ENCODE peak calls at places on chromosomes 11 and 22, in six cellular contexts. P is EH, Y is NCI-H1105 treated with DMSO at 0.1 percent for 48 hours, E is activated T-cell treated with anti-CD3 and anti-CD28 coated beads for 48 hours, V is AG04450, Z is RKO. W is an unnamed sample.
A peak's percentile ranks its signal among the peaks of the same experiment; 100 is the strongest.

GRCh38 chr22:20531404-20532181 is 24.2 kb downstream of the MED15 start:
- DNase-seq in P (peak; percentile 97), Y (no peak), E (no peak), V (no peak), Z (no peak), W (peak; percentile 72)

GRCh38 chr22:36797988-36798670 is 18.7 kb downstream of the PVALB start:
- DNase-seq in P (no peak), Y (no peak), E (no peak), V (no peak), Z (no peak), W (no peak)

GRCh38 chr22:49929553-49929979 is 11.1 kb downstream of the CRELD2 start:
- DNase-seq in P (peak; percentile 41), Y (peak; percentile 6), E (peak; percentile 82), V (no peak), Z (no peak), W (peak; percentile 85)

GRCh38 chr11:111384494-111384893 is 5.4 kb upstream of the POU2AF1 start:
- DNase-seq in P (no peak), Y (no peak), E (no peak), V (no peak), Z (no peak), W (no peak)

GRCh38 chr22:50444663-50445062 is 30.2 kb downstream of the SBF1 start:
- DNase-seq in P (peak; percentile 81), Y (no peak), E (no peak), V (peak; percentile 33), Z (peak; percentile 67), W (peak; percentile 53)

GRCh38 chr11:100612766-100613165 is 74.3 kb upstream of the ARHGAP42 start:
- DNase-seq in P (peak; percentile 63), Y (no peak), E (no peak), V (no peak), Z (no peak), W (no peak)

GRCh38 chr11:2358754-2359444 is 18.2 kb upstream of the CD81 start:
- DNase-seq in P (no peak), Y (no peak), E (no peak), V (no peak), Z (no peak), W (no peak)

GRCh38 chr11:121112498-121113455 is 11.7 kb downstream of the TECTA start:
- DNase-seq in P (peak; percentile 75), Y (peak; percentile 83), E (peak; percentile 15), V (peak; percentile 54), Z (peak; percentile 84), W (peak; percentile 89)

GRCh38 chr11:122103366-122103765 is 12.6 kb downstream of the BLID start:
- DNase-seq in P (peak; percentile 55), Y (no peak), E (no peak), V (no peak), Z (no peak), W (no peak)

GRCh38 chr11:8809185-8809584 is 101.8 kb upstream of the AKIP1 start:
- DNase-seq in P (peak; percentile 47), Y (no peak), E (no peak), V (no peak), Z (no peak), W (no peak)

GRCh38 chr11:69574383-69575255 is 66.3 kb upstream of the CCND1 start:
- DNase-seq in P (no peak), Y (no peak), E (no peak), V (no peak), Z (no peak), W (no peak)

GRCh38 chr11:120174866-120175265 is 36.0 kb upstream of the OAF start:
- DNase-seq in P (no peak), Y (no peak), E (no peak), V (no peak), Z (no peak), W (no peak)

GRCh38 chr11:111329306-111330204 is 31.2 kb downstream of the POU2AF3 start:
- DNase-seq in P (no peak), Y (no peak), E (no peak), V (no peak), Z (no peak), W (no peak)

GRCh38 chr11:89508544-89508943 is 17.4 kb upstream of the NOX4 start:
- DNase-seq in P (no peak), Y (no peak), E (no peak), V (no peak), Z (no peak), W (no peak)

GRCh38 chr11:94473177-94473799 is 20.4 kb downstream of the MRE11 start:
- DNase-seq in P (peak; percentile 15), Y (no peak), E (no peak), V (no peak), Z (no peak), W (no peak)

GRCh38 chr11:75406338-75406777 is 7.0 kb downstream of the RPS3 start:
- DNase-seq in P (peak; percentile 65), Y (peak; percentile 10), E (no peak), V (no peak), Z (peak; percentile 82), W (no peak)

GRCh38 chr11:1557904-1558831 is 13.9 kb downstream of the DUSP8 start:
- DNase-seq in P (peak; percentile 95), Y (no peak), E (no peak), V (peak; percentile 62), Z (no peak), W (peak; percentile 71)

GRCh38 chr11:91158901-91159537 is 936.2 kb upstream of the CHORDC1 start:
- DNase-seq in P (peak; percentile 11), Y (no peak), E (no peak), V (no peak), Z (peak; percentile 46), W (no peak)

GRCh38 chr11:75520688-75521087 is 5.1 kb downstream of the GDPD5 start:
- DNase-seq in P (no peak), Y (no peak), E (no peak), V (no peak), Z (no peak), W (no peak)

GRCh38 chr11:88555018-88555828 is 217.7 kb upstream of the CTSC start:
- DNase-seq in P (peak; percentile 100), Y (peak; percentile 38), E (no peak), V (peak; percentile 91), Z (peak; percentile 70), W (peak; percentile 51)

GRCh38 chr22:45769569-45770210 is 98.1 kb downstream of the ATXN10 start:
- DNase-seq in P (peak; percentile 65), Y (no peak), E (no peak), V (no peak), Z (no peak), W (no peak)

GRCh38 chr22:20217563-20217962 is 50.6 kb downstream of the RTN4R start:
- DNase-seq in P (no peak), Y (no peak), E (no peak), V (no peak), Z (no peak), W (no peak)

GRCh38 chr11:2590951-2591754 is 108.6 kb downstream of the KCNQ1OT1 start:
- DNase-seq in P (no peak), Y (no peak), E (no peak), V (no peak), Z (no peak), W (peak; percentile 3)

GRCh38 chr22:29344137-29344536 is 28.6 kb upstream of the RASL10A start:
- DNase-seq in P (peak; percentile 98), Y (peak; percentile 76), E (no peak), V (no peak), Z (no peak), W (peak; percentile 61)

GRCh38 chr11:27621440-27622161 is 78.7 kb downstream of the BDNF start:
- DNase-seq in P (peak; percentile 62), Y (no peak), E (no peak), V (no peak), Z (no peak), W (no peak)

GRCh38 chr11:10605941-10606381 is 37.5 kb upstream of the LYVE1 start:
- DNase-seq in P (peak; percentile 71), Y (no peak), E (no peak), V (no peak), Z (no peak), W (peak; percentile 74)

GRCh38 chr22:40491990-40492631 is 121.7 kb downstream of the SGSM3 start:
- DNase-seq in P (peak; percentile 60), Y (no peak), E (no peak), V (no peak), Z (no peak), W (no peak)

GRCh38 chr22:50656122-50657070 is 16.2 kb upstream of the SHANK3 start:
- DNase-seq in P (peak; percentile 76), Y (no peak), E (no peak), V (no peak), Z (peak; percentile 52), W (no peak)

GRCh38 chr11:94968334-94968958 is 4.9 kb downstream of the CWC15 start:
- DNase-seq in P (peak; percentile 74), Y (peak; percentile 34), E (no peak), V (no peak), Z (peak; percentile 73), W (peak; percentile 17)

GRCh38 chr11:110524227-110524626 is 94.5 kb downstream of the FDX1 start:
- DNase-seq in P (peak; percentile 92), Y (no peak), E (no peak), V (peak; percentile 85), Z (no peak), W (peak; percentile 26)

GRCh38 chr22:47627561-47628253 is 865.3 kb downstream of the TBC1D22A start:
- DNase-seq in P (no peak), Y (no peak), E (no peak), V (no peak), Z (no peak), W (no peak)

GRCh38 chr11:129248618-129249017 is 56.5 kb upstream of the ARHGAP32 start:
- DNase-seq in P (peak; percentile 77), Y (no peak), E (no peak), V (peak; percentile 21), Z (peak; percentile 68), W (peak; percentile 13)

GRCh38 chr11:119764108-119764874 is 35.3 kb upstream of the NECTIN1 start:
- DNase-seq in P (peak; percentile 44), Y (peak; percentile 34), E (no peak), V (no peak), Z (no peak), W (peak; percentile 62)

GRCh38 chr11:130209944-130210854 is 50.6 kb downstream of the ST14 start:
- DNase-seq in P (no peak), Y (no peak), E (no peak), V (no peak), Z (no peak), W (no peak)

GRCh38 chr11:69949327-69949726 is 128.8 kb upstream of the ANO1 start:
- DNase-seq in P (peak; percentile 94), Y (no peak), E (no peak), V (no peak), Z (peak; percentile 62), W (peak; percentile 83)